ENCODE peak calls at places on chromosome 1, in eight cellular contexts. Q is memory B cell; G is lower lobe of right lung; I is epithelial cell of prostate; J is stimulated activated CD4-positive, alpha-beta T cell treated with anti-CD3 and anti-CD28 coated beads, Interleukin-2, amount 100 ng/mL, for 24 hours; N is HEK293T; E is omental fat pad; A is GF-D8. W is an unnamed sample.
A peak's percentile ranks its signal among the peaks of the same experiment; 100 is the strongest.

GRCh38 chr1:76949503-76949902 is 82.2 kb downstream of the ST6GALNAC5 start:
- DNase-seq in Q (no peak), G (no peak), I (peak; percentile 41), J (no peak), N (no peak), E (no peak), A (no peak), W (no peak)

GRCh38 chr1:79974659-79975058 is 968.1 kb upstream of the ADGRL4 start:
- DNase-seq in Q (no peak), G (no peak), I (no peak), J (no peak), N (no peak), E (no peak), A (no peak), W (no peak)

GRCh38 chr1:38113080-38113743 is 66.6 kb upstream of the POU3F1 start:
- DNase-seq in Q (no peak), G (no peak), I (no peak), J (no peak), N (no peak), E (no peak), A (no peak), W (no peak)

GRCh38 chr1:226589008-226589733 is 40.6 kb downstream of the STUM start:
- DNase-seq in Q (no peak), G (no peak), I (no peak), J (no peak), N (no peak), E (no peak), A (no peak), W (no peak)

GRCh38 chr1:98677288-98677687 is 15.8 kb downstream of the SNX7 start:
- DNase-seq in Q (no peak), G (no peak), I (peak; percentile 78), J (no peak), N (no peak), E (no peak), A (no peak), W (no peak)

GRCh38 chr1:110880708-110881374 is 7.9 kb downstream of the CD53 start:
- DNase-seq in Q (no peak), G (no peak), I (peak; percentile 45), J (peak; percentile 44), N (no peak), E (no peak), A (no peak), W (no peak)

GRCh38 chr1:160711528-160712311 is at the start of gene CD48:
- DNase-seq in Q (peak; percentile 31), G (no peak), I (no peak), J (peak; percentile 47), N (no peak), E (no peak), A (peak; percentile 63), W (peak; percentile 35)

GRCh38 chr1:56424744-56425493 is 154.4 kb downstream of the PLPP3 start:
- DNase-seq in Q (peak; percentile 62), G (peak; percentile 69), I (no peak), J (no peak), N (no peak), E (peak; percentile 66), A (no peak), W (peak; percentile 73)

GRCh38 chr1:4517559-4517958 is 136.8 kb upstream of the AJAP1 start:
- DNase-seq in Q (no peak), G (no peak), I (no peak), J (no peak), N (no peak), E (no peak), A (no peak), W (no peak)

GRCh38 chr1:48036693-48037386 is 39.7 kb upstream of the TRABD2B start:
- DNase-seq in Q (no peak), G (no peak), I (no peak), J (no peak), N (no peak), E (no peak), A (no peak), W (no peak)

GRCh38 chr1:14118691-14119485 is 418.9 kb downstream of the PRDM2 start:
- DNase-seq in Q (no peak), G (no peak), I (no peak), J (no peak), N (no peak), E (no peak), A (no peak), W (no peak)

GRCh38 chr1:230153655-230154296 is 86.7 kb downstream of the GALNT2 start:
- DNase-seq in Q (no peak), G (peak; percentile 63), I (no peak), J (no peak), N (no peak), E (no peak), A (peak; percentile 89), W (no peak)

GRCh38 chr1:164380893-164381292 is 178.1 kb upstream of the PBX1 start:
- DNase-seq in Q (no peak), G (no peak), I (no peak), J (no peak), N (peak; percentile 28), E (no peak), A (no peak), W (no peak)

GRCh38 chr1:88773540-88774150 is 89.6 kb downstream of the PKN2 start:
- DNase-seq in Q (no peak), G (no peak), I (peak; percentile 71), J (peak; percentile 7), N (no peak), E (no peak), A (no peak), W (no peak)

GRCh38 chr1:213041443-213041842 is 9.6 kb upstream of the RPS6KC1 start:
- DNase-seq in Q (no peak), G (no peak), I (peak; percentile 2), J (no peak), N (no peak), E (no peak), A (no peak), W (no peak)

GRCh38 chr1:81681570-81681969 is 119.2 kb upstream of the ADGRL2 start:
- DNase-seq in Q (no peak), G (no peak), I (peak; percentile 73), J (no peak), N (no peak), E (no peak), A (no peak), W (no peak)

W was measured in left lung.